ENCODE peak calls at places on chromosomes 5 and 9, in seven cellular contexts. T, W, H, D, I, R and A are unnamed samples.

GRCh38 chr5:88145603-88146467 is 122.8 kb downstream of the TMEM161B start:
- DNase-seq in T (no peak), W (peak; percentile 37), H (no peak), D (peak; percentile 52), I (peak; percentile 4), R (no peak), A (peak; percentile 49)

GRCh38 chr5:152861231-152861630 is 456.2 kb upstream of the NMUR2 start:
- DNase-seq in T (no peak), W (no peak), H (no peak), D (no peak), I (no peak), R (no peak), A (no peak)

GRCh38 chr5:113115061-113115460 is 138.5 kb downstream of the DCP2 start:
- DNase-seq in T (no peak), W (no peak), H (no peak), D (no peak), I (no peak), R (no peak), A (no peak)

GRCh38 chr9:87635656-87636501 is 90.0 kb upstream of the CTSL start:
- DNase-seq in T (no peak), W (no peak), H (no peak), D (no peak), I (no peak), R (no peak), A (no peak)

GRCh38 chr5:181259974-181260719 is 796 bp downstream of the TRIM52 start:
- DNase-seq in T (no peak), W (no peak), H (no peak), D (no peak), I (peak; percentile 36), R (no peak), A (no peak)

GRCh38 chr5:89849819-89850515 is 559.6 kb downstream of the CETN3 start:
- DNase-seq in T (no peak), W (no peak), H (no peak), D (peak; percentile 71), I (no peak), R (no peak), A (no peak)

GRCh38 chr9:129402341-129402739 is 218.6 kb downstream of the C9orf50 start:
- DNase-seq in T (no peak), W (peak; percentile 67), H (no peak), D (no peak), I (peak; percentile 56), R (no peak), A (no peak)

GRCh38 chr5:177496111-177497010 is 1.0 kb downstream of the PDLIM7 start:
- DNase-seq in T (peak; percentile 91), W (peak; percentile 89), H (peak; percentile 48), D (peak; percentile 95), I (peak; percentile 83), R (peak; percentile 91), A (peak; percentile 83)

GRCh38 chr9:33263131-33263935 is 1.2 kb downstream of the BAG1 start:
- DNase-seq in T (no peak), W (no peak), H (no peak), D (peak; percentile 25), I (peak; percentile 29), R (peak; percentile 39), A (no peak)

GRCh38 chr9:124282442-124283231 is 24.9 kb downstream of the NEK6 start:
- DNase-seq in T (peak; percentile 86), W (no peak), H (peak; percentile 49), D (peak; percentile 89), I (no peak), R (no peak), A (no peak)

GRCh38 chr9:13804532-13804931 is 509.4 kb downstream of the NFIB start:
- DNase-seq in T (no peak), W (no peak), H (no peak), D (peak; percentile 87), I (no peak), R (no peak), A (no peak)

GRCh38 chr5:64635056-64635686 is 55.1 kb upstream of the SHISAL2B start:
- DNase-seq in T (no peak), W (peak; percentile 47), H (no peak), D (peak; percentile 12), I (peak; percentile 8), R (no peak), A (peak; percentile 21)

GRCh38 chr9:121884057-121884512 is 209.0 kb downstream of the TTLL11 start:
- DNase-seq in T (no peak), W (peak; percentile 87), H (no peak), D (no peak), I (peak; percentile 70), R (no peak), A (no peak)

GRCh38 chr5:180353226-180353962 is at the start of gene GFPT2:
- DNase-seq in T (peak; percentile 80), W (peak; percentile 87), H (peak; percentile 72), D (peak; percentile 73), I (peak; percentile 100), R (peak; percentile 58), A (peak; percentile 85)

GRCh38 chr9:34463098-34463900 is 4.7 kb downstream of the DNAI1 start:
- DNase-seq in T (no peak), W (no peak), H (no peak), D (peak; percentile 79), I (peak; percentile 52), R (no peak), A (no peak)

GRCh38 chr9:124197177-124198095 is 60.3 kb upstream of the NEK6 start:
- DNase-seq in T (no peak), W (no peak), H (no peak), D (no peak), I (no peak), R (no peak), A (no peak)

GRCh38 chr5:178554311-178554710 is 35.9 kb downstream of the COL23A1 start:
- DNase-seq in T (no peak), W (no peak), H (no peak), D (no peak), I (no peak), R (no peak), A (no peak)

GRCh38 chr9:94014066-94014654 is 59.0 kb upstream of the BARX1 start:
- DNase-seq in T (no peak), W (peak; percentile 18), H (no peak), D (peak; percentile 34), I (peak; percentile 46), R (no peak), A (no peak)

GRCh38 chr9:88936132-88936531 is 55.1 kb upstream of the S1PR3 start:
- DNase-seq in T (no peak), W (no peak), H (no peak), D (no peak), I (no peak), R (no peak), A (no peak)

GRCh38 chr5:7917130-7918123 is 48.5 kb downstream of the MTRR start:
- DNase-seq in T (no peak), W (no peak), H (no peak), D (no peak), I (no peak), R (no peak), A (no peak)
- H3K9me3 ChIP-seq in T (no peaks in the 10 kb centered on the region), W (no peaks in the 10 kb centered on the region), H (no peaks in the 10 kb centered on the region), D (no peaks in the 10 kb centered on the region), I (no peaks in the 10 kb centered on the region), R (no peaks in the 10 kb centered on the region), A (peaks cover under 1% of the 10 kb centered on the region)

GRCh38 chr5:141969783-141970741 is 1.2 kb downstream of the RNF14 start:
- DNase-seq in T (no peak), W (no peak), H (no peak), D (peak; percentile 11), I (no peak), R (no peak), A (no peak)
- H3K27me3 ChIP-seq in T (no peaks in the 10 kb centered on the region), W (no peaks in the 10 kb centered on the region), H (no peaks in the 10 kb centered on the region), D (no peaks in the 10 kb centered on the region), I (no peaks in the 10 kb centered on the region), R (no peaks in the 10 kb centered on the region), A (no peaks in the 10 kb centered on the region)

GRCh38 chr5:141437208-141437607 is 6.9 kb downstream of the PCDHGA12 start:
- DNase-seq in T (no peak), W (no peak), H (no peak), D (peak; percentile 27), I (no peak), R (no peak), A (no peak)

GRCh38 chr5:141441571-141442170 is 11.4 kb downstream of the PCDHGA12 start:
- DNase-seq in T (peak; percentile 68), W (no peak), H (no peak), D (no peak), I (no peak), R (no peak), A (no peak)

GRCh38 chr5:141434006-141434405 is 3.7 kb downstream of the PCDHGA12 start:
- DNase-seq in T (no peak), W (no peak), H (no peak), D (peak; percentile 18), I (no peak), R (no peak), A (no peak)

GRCh38 chr5:141439411-141440141 is 9.3 kb downstream of the PCDHGA12 start:
- DNase-seq in T (peak; percentile 37), W (no peak), H (no peak), D (peak; percentile 52), I (no peak), R (no peak), A (no peak)
- H3K9me3 ChIP-seq in T (peaks cover 9% of the 10 kb centered on the region), W (peaks cover 37% of the 10 kb centered on the region), H (no peaks in the 10 kb centered on the region), D (no peaks in the 10 kb centered on the region), I (peaks cover 2% of the 10 kb centered on the region), R (no peaks in the 10 kb centered on the region), A (no peaks in the 10 kb centered on the region)

GRCh38 chr9:77019010-77019809 is at the start of gene FOXB2:
- DNase-seq in T (no peak), W (peak; percentile 24), H (no peak), D (no peak), I (peak; percentile 35), R (no peak), A (no peak)
- H3K27me3 ChIP-seq in T (peaks cover 98% of the 10 kb centered on the region), W (peaks cover 69% of the 10 kb centered on the region), H (peaks cover 9% of the 10 kb centered on the region), D (peaks cover 90% of the 10 kb centered on the region), I (peaks cover 96% of the 10 kb centered on the region), R (peaks cover 100% of the 10 kb centered on the region), A (no peaks in the 10 kb centered on the region)

DNA sequence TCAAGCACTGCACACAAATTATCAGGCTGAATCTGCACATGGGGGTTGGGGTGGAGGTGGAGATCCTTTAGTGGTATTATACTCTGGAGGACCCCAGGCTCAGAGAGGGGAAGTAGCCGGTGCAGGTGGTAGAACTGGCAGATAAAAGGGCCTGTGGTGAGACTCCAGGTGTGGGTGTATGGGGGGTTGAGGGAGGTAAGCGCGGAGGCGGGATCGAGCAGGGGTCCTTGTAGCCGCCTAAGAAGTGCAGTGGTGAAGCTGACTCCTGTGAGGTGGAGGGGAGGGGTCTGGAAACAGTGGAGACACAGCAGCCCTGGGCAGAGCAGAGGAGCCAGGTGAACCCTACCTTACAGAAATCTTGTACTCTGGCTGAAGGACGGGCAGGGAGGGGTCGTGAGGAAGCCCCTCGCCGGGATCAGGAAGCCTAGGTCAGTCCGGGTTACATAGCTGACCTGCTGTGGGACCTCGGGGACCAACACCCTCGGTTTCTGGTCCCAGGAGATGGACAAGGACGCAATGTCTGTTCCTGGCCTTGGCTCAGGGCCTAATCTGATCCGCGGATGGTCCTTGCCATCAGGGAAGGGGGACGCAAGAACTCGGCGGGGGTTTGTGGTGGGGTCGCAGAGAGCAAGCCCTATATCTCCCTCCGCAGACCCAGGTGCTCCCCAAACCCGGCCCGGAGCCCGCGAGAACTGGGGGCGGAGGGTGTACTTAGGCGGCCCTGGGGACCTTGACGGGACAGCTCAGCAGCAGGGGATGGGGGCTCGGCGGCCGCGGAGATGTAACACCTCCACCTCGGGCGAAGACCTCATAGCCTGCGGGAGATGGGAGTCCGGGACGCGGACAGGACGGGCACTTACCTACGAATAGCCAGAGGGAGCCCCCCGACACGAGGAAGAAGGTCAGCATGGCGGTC is 555 bp downstream of the ACSL6 start:
- DNase-seq in T (no peak), W (no peak), H (no peak), D (no peak), I (no peak), R (peak; percentile 12), A (peak; percentile 34)
- H3K9me3 ChIP-seq in T (no peaks in the 10 kb centered on the region), W (no peaks in the 10 kb centered on the region), H (no peaks in the 10 kb centered on the region), D (no peaks in the 10 kb centered on the region), I (no peaks in the 10 kb centered on the region), R (no peaks in the 10 kb centered on the region), A (no peaks in the 10 kb centered on the region)